ENCODE peak calls at places on chromosomes 3 and 15, in five cellular contexts. One of them, this sample, is unnamed.

GRCh38 chr3:123090700-123091585 is 24.1 kb downstream of the PDIA5 start:
- DNase-seq in uterus: no peak
- DNase-seq in A673: peak; percentile 17
- DNase-seq in hepatocyte: no peak
- DNase-seq in esophagus muscularis mucosa: no peak
- DNase-seq in this sample: no peak

GRCh38 chr3:181278468-181279238 is 289.1 kb upstream of the DNAJC19 start:
- DNase-seq in hepatocyte: no peak
- DNase-seq in A673: peak; percentile 13
- DNase-seq in uterus: no peak
- DNase-seq in esophagus muscularis mucosa: no peak
- DNase-seq in this sample: no peak

GRCh38 chr3:137071104-137071503 is 113.3 kb downstream of the IL20RB start:
- DNase-seq in A673: no peak
- DNase-seq in uterus: no peak
- DNase-seq in esophagus muscularis mucosa: no peak
- DNase-seq in hepatocyte: no peak
- DNase-seq in this sample: peak; percentile 27

GRCh38 chr3:49093853-49094767 is at the start of gene QRICH1:
- DNase-seq in A673: peak; percentile 96
- DNase-seq in esophagus muscularis mucosa: peak; percentile 99
- DNase-seq in uterus: peak; percentile 98
- DNase-seq in hepatocyte: peak; percentile 99
- DNase-seq in this sample: peak; percentile 99

GRCh38 chr15:44069489-44069888 is 125.6 kb downstream of the FRMD5 start:
- DNase-seq in esophagus muscularis mucosa: no peak
- DNase-seq in hepatocyte: no peak
- DNase-seq in A673: no peak
- DNase-seq in uterus: no peak
- DNase-seq in this sample: no peak

GRCh38 chr3:175003590-175003989 is 144.5 kb downstream of the NAALADL2 start:
- DNase-seq in hepatocyte: no peak
- DNase-seq in uterus: no peak
- DNase-seq in A673: no peak
- DNase-seq in esophagus muscularis mucosa: no peak
- DNase-seq in this sample: no peak

GRCh38 chr15:72800819-72801481 is 17.4 kb upstream of the ADPGK start:
- DNase-seq in uterus: no peak
- DNase-seq in esophagus muscularis mucosa: no peak
- DNase-seq in hepatocyte: no peak
- DNase-seq in A673: no peak
- DNase-seq in this sample: no peak

GRCh38 chr3:5540532-5540931 is 353.0 kb downstream of the EDEM1 start:
- DNase-seq in uterus: no peak
- DNase-seq in hepatocyte: no peak
- DNase-seq in A673: no peak
- DNase-seq in esophagus muscularis mucosa: no peak
- DNase-seq in this sample: no peak

GRCh38 chr3:105415981-105416380 is 49.3 kb downstream of the ALCAM start:
- DNase-seq in hepatocyte: no peak
- DNase-seq in esophagus muscularis mucosa: no peak
- DNase-seq in A673: no peak
- DNase-seq in uterus: no peak
- DNase-seq in this sample: no peak

GRCh38 chr15:25175789-25176615 is 221.2 kb downstream of the SNRPN start:
- DNase-seq in uterus: peak; percentile 6
- DNase-seq in esophagus muscularis mucosa: no peak
- DNase-seq in hepatocyte: peak; percentile 1
- DNase-seq in A673: no peak
- DNase-seq in this sample: no peak

GRCh38 chr15:29936353-29937049 is 114.2 kb upstream of the TJP1 start:
- DNase-seq in hepatocyte: no peak
- DNase-seq in uterus: no peak
- DNase-seq in A673: no peak
- DNase-seq in esophagus muscularis mucosa: no peak
- DNase-seq in this sample: no peak

GRCh38 chr3:113606539-113607218 is 74.3 kb downstream of the SIDT1 start:
- DNase-seq in hepatocyte: no peak
- DNase-seq in uterus: no peak
- DNase-seq in esophagus muscularis mucosa: no peak
- DNase-seq in A673: no peak
- DNase-seq in this sample: peak; percentile 30

GRCh38 chr3:46132565-46132964 is 75.5 kb downstream of the CCR1 start:
- DNase-seq in uterus: no peak
- DNase-seq in esophagus muscularis mucosa: peak; percentile 90
- DNase-seq in hepatocyte: no peak
- DNase-seq in A673: no peak
- DNase-seq in this sample: no peak

GRCh38 chr3:38840987-38841386 is 25.0 kb upstream of the SCN10A start:
- DNase-seq in hepatocyte: no peak
- DNase-seq in A673: no peak
- DNase-seq in uterus: no peak
- DNase-seq in esophagus muscularis mucosa: peak; percentile 60
- DNase-seq in this sample: no peak

GRCh38 chr15:31306426-31307269 is 20.0 kb upstream of the KLF13 start:
- DNase-seq in esophagus muscularis mucosa: peak; percentile 90
- DNase-seq in hepatocyte: peak; percentile 1
- DNase-seq in A673: peak; percentile 68
- DNase-seq in uterus: no peak
- DNase-seq in this sample: no peak

GRCh38 chr3:11846281-11847034 is at the start of gene TAMM41:
- DNase-seq in uterus: peak; percentile 89
- DNase-seq in A673: peak; percentile 95
- DNase-seq in esophagus muscularis mucosa: peak; percentile 96
- DNase-seq in hepatocyte: peak; percentile 94
- DNase-seq in this sample: peak; percentile 93

GRCh38 chr15:48946088-48946839 is 17.5 kb downstream of the SHC4 start:
- DNase-seq in esophagus muscularis mucosa: no peak
- DNase-seq in hepatocyte: peak; percentile 71
- DNase-seq in uterus: no peak
- DNase-seq in A673: no peak
- DNase-seq in this sample: no peak

GRCh38 chr15:100230784-100231183 is 111.0 kb downstream of the ADAMTS17 start:
- DNase-seq in uterus: no peak
- DNase-seq in esophagus muscularis mucosa: no peak
- DNase-seq in A673: no peak
- DNase-seq in hepatocyte: no peak
- DNase-seq in this sample: peak; percentile 23

GRCh38 chr3:194472290-194472920 is 14.4 kb downstream of the ATP13A3 start:
- DNase-seq in hepatocyte: peak; percentile 73
- DNase-seq in esophagus muscularis mucosa: no peak
- DNase-seq in A673: peak; percentile 81
- DNase-seq in uterus: no peak
- DNase-seq in this sample: peak; percentile 73

GRCh38 chr3:64627471-64628321 is 60.1 kb downstream of the ADAMTS9 start:
- DNase-seq in uterus: no peak
- DNase-seq in A673: peak; percentile 76
- DNase-seq in esophagus muscularis mucosa: no peak
- DNase-seq in hepatocyte: peak; percentile 78
- DNase-seq in this sample: peak; percentile 9

GRCh38 chr15:81548350-81549116 is 174.5 kb upstream of the TMC3 start:
- DNase-seq in A673: peak; percentile 1
- DNase-seq in esophagus muscularis mucosa: no peak
- DNase-seq in hepatocyte: peak; percentile 16
- DNase-seq in uterus: no peak
- DNase-seq in this sample: no peak

GRCh38 chr15:80710635-80711553 is 15.8 kb downstream of the ABHD17C start:
- DNase-seq in uterus: no peak
- DNase-seq in esophagus muscularis mucosa: no peak
- DNase-seq in A673: no peak
- DNase-seq in hepatocyte: no peak
- DNase-seq in this sample: no peak

GRCh38 chr3:58414538-58415197 is 19.0 kb downstream of the PDHB start:
- DNase-seq in A673: peak; percentile 63
- DNase-seq in esophagus muscularis mucosa: no peak
- DNase-seq in uterus: peak; percentile 50
- DNase-seq in hepatocyte: peak; percentile 62
- DNase-seq in this sample: peak; percentile 62

DNA sequence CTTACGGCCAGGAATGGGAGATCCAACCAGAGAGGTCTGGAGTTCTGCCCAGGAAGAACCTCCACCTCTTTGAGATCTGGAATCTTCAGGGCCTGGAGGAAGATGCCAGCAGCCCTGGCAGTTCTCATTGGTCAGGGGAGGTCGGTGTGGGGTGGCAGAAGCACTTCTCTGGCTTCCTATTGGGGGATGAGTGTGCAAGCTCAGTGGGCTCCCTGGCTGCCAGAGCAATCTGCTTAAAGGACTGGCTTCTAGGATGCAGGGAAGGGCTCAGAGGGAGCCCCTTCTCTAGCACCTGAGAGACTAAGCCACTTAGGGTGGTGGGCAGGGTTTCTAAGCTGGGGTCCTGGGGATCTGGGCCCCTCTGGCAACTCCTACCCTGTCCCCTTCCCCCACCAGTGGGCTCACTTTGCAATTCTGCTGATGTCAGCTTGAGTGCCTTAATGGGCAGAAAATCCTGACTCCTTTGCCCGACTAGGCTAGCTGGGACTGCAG is 24.4 kb downstream of the SNX33 start:
- DNase-seq in uterus: no peak
- DNase-seq in esophagus muscularis mucosa: no peak
- DNase-seq in A673: no peak
- DNase-seq in hepatocyte: no peak
- DNase-seq in this sample: no peak
- H3K27ac ChIP-seq in uterus: peak overlapping the region; percentile 88
- H3K27ac ChIP-seq in esophagus muscularis mucosa: peak overlapping the region; percentile 78
- H3K27ac ChIP-seq in A673: no peak overlapping the region
- H3K27ac ChIP-seq in hepatocyte: peak overlapping the region; percentile 95
- H3K27ac ChIP-seq in this sample: no peak overlapping the region

GRCh38 chr3:32844914-32845313 is 27.1 kb downstream of the TRIM71 start:
- DNase-seq in A673: no peak
- DNase-seq in hepatocyte: no peak
- DNase-seq in esophagus muscularis mucosa: no peak
- DNase-seq in uterus: no peak
- DNase-seq in this sample: no peak

GRCh38 chr3:32848215-32848614 is 30.4 kb downstream of the TRIM71 start:
- DNase-seq in A673: no peak
- DNase-seq in uterus: no peak
- DNase-seq in esophagus muscularis mucosa: no peak
- DNase-seq in hepatocyte: peak; percentile 63
- DNase-seq in this sample: no peak

GRCh38 chr3:32850226-32850625 is 32.4 kb downstream of the TRIM71 start:
- DNase-seq in hepatocyte: no peak
- DNase-seq in esophagus muscularis mucosa: no peak
- DNase-seq in uterus: no peak
- DNase-seq in A673: no peak
- DNase-seq in this sample: no peak

GRCh38 chr3:32850636-32851035 is 32.8 kb downstream of the TRIM71 start:
- DNase-seq in A673: no peak
- DNase-seq in esophagus muscularis mucosa: no peak
- DNase-seq in uterus: no peak
- DNase-seq in hepatocyte: no peak
- DNase-seq in this sample: no peak

GRCh38 chr3:32847520-32847919 is 29.7 kb downstream of the TRIM71 start:
- DNase-seq in uterus: no peak
- DNase-seq in A673: no peak
- DNase-seq in hepatocyte: no peak
- DNase-seq in esophagus muscularis mucosa: no peak
- DNase-seq in this sample: no peak
- H3K4me1 ChIP-seq in uterus: no peaks in the 10 kb centered on the region
- H3K4me1 ChIP-seq in A673: peaks cover 26% of the 10 kb centered on the region
- H3K4me1 ChIP-seq in hepatocyte: peaks cover 62% of the 10 kb centered on the region
- H3K4me1 ChIP-seq in esophagus muscularis mucosa: no peaks in the 10 kb centered on the region
- H3K4me1 ChIP-seq in this sample: no peaks in the 10 kb centered on the region

DNA sequence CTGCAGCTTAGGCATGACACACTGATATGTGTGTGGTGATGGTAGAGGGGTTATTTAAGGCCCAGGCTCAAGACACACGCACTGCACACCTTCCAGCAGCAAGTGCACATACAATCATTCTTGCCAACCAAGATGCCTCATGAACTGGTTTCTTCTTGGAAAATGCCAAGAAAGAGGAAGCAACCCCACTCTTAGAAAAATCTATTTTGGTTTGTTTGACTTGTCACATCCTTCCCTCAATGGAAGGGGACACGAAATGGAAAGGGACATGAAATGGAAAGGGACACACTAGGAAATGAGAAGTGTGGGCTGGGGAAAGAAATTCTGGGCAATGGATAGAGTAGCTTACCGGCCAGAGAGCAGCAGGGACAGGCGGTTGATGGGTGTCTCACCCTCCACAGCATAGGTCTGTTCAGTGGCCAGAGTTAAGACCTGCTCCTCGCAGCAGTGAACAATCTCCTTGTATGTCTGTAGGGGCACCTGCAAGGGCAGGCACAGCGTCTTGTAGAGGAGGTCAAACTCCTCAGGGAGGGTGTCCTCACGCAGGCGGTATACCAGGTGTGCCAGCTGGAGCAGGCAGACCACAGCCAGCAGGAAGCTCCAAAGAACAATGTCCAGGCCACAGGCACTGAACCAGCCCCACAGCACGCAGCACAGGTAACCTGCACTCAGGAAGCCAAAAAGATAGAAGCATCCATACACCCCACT is 651 bp downstream of the POPDC2 start:
- DNase-seq in hepatocyte: no peak
- DNase-seq in A673: no peak
- DNase-seq in uterus: no peak
- DNase-seq in esophagus muscularis mucosa: no peak
- DNase-seq in this sample: peak; percentile 25
- H3K4me3 ChIP-seq in hepatocyte: no peak overlapping the region
- H3K4me3 ChIP-seq in A673: no peak overlapping the region
- H3K4me3 ChIP-seq in uterus: no peak overlapping the region
- H3K4me3 ChIP-seq in esophagus muscularis mucosa: peak overlapping the region; percentile 55
- H3K4me3 ChIP-seq in this sample: no peak overlapping the region

GRCh38 chr15:40345225-40345866 is 4.6 kb upstream of the CCDC9B start:
- DNase-seq in uterus: no peak
- DNase-seq in A673: no peak
- DNase-seq in hepatocyte: no peak
- DNase-seq in esophagus muscularis mucosa: no peak
- DNase-seq in this sample: peak; percentile 33
- H3K27ac ChIP-seq in uterus: no peak overlapping the region
- H3K27ac ChIP-seq in A673: no peak overlapping the region
- H3K27ac ChIP-seq in hepatocyte: peak overlapping the region; percentile 90
- H3K27ac ChIP-seq in esophagus muscularis mucosa: no peak overlapping the region
- H3K27ac ChIP-seq in this sample: peak overlapping the region; percentile 93

DNA sequence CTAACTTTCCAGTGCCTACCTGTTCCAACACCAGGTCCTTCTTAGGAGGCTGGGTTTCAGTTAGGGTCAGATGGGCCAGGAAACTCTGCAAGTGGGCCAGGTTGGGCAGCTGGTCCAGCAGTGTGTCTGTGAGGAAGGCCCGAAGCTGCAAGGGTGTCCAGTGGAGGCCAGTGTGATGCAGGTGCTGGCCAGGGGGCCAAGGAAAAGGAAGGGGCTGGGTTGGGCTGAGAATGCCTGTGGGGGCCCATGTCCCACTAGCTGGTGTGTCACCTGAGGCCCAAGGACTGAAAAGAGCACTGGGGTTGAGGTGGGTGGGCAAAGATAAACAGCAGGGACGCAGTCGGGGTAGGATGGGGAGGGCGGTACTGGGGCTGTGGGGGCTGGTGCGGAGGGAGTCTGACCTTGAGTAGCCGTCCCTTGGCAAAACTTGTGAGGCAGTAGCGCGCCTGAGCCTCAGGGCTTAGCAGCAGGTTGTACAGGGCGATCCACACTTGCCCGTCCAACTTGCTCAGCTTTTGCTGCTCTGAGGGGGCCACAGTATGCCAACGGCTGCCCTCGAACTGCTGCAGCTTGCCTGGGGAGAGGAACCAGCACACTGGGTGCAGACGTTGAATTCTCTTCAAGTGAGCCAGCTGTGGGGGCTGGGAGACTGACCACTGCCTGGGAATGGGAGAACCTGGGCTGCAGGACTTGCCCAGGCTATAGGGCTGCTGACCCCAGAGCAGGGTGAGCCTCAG is 1.5 kb upstream of the RASSF1 start:
- DNase-seq in esophagus muscularis mucosa: no peak
- DNase-seq in uterus: no peak
- DNase-seq in A673: no peak
- DNase-seq in hepatocyte: no peak
- DNase-seq in this sample: no peak
- H3K4me1 ChIP-seq in esophagus muscularis mucosa: peaks cover 60% of the 10 kb centered on the region
- H3K4me1 ChIP-seq in uterus: peaks cover 19% of the 10 kb centered on the region
- H3K4me1 ChIP-seq in A673: peaks cover 6% of the 10 kb centered on the region
- H3K4me1 ChIP-seq in hepatocyte: peaks cover 26% of the 10 kb centered on the region
- H3K4me1 ChIP-seq in this sample: no peaks in the 10 kb centered on the region

This sample was measured in small intestine.